ENCODE peak calls at places on chromosomes 5 and 9, in seven cellular contexts. F, E, A, H, O, C and N are unnamed samples.
A peak's percentile ranks its signal among the peaks of the same experiment; 100 is the strongest.

GRCh38 chr9:81417299-81417675 is 272.1 kb downstream of the TLE1 start:
- DNase-seq in F (no peak), E (no peak), A (no peak), H (no peak), O (no peak), C (no peak), N (no peak)

GRCh38 chr9:38621434-38622082 is 1.2 kb upstream of the ANKRD18A start:
- DNase-seq in F (no peak), E (no peak), A (no peak), H (no peak), O (peak; percentile 19), C (peak; percentile 46), N (peak; percentile 67)

GRCh38 chr5:58904737-58905136 is 321.9 kb downstream of the RAB3C start:
- DNase-seq in F (no peak), E (no peak), A (no peak), H (no peak), O (no peak), C (no peak), N (no peak)

GRCh38 chr9:32955655-32956478 is 45.6 kb downstream of the APTX start:
- DNase-seq in F (no peak), E (no peak), A (no peak), H (no peak), O (no peak), C (peak; percentile 29), N (no peak)

GRCh38 chr5:10552183-10553143 is 11.4 kb upstream of the ANKRD33B start:
- DNase-seq in F (no peak), E (no peak), A (no peak), H (no peak), O (no peak), C (no peak), N (no peak)

GRCh38 chr5:140632366-140633080 is 452 bp downstream of the CD14 start:
- DNase-seq in F (no peak), E (no peak), A (peak; percentile 56), H (peak; percentile 17), O (peak; percentile 20), C (peak; percentile 74), N (peak; percentile 71)

GRCh38 chr5:147481857-147482256 is 28.0 kb downstream of the DPYSL3 start:
- DNase-seq in F (no peak), E (no peak), A (no peak), H (no peak), O (no peak), C (no peak), N (no peak)

GRCh38 chr5:52947208-52947607 is 41.9 kb upstream of the ITGA2 start:
- DNase-seq in F (no peak), E (no peak), A (no peak), H (no peak), O (no peak), C (no peak), N (no peak)

GRCh38 chr9:34995288-34996060 is 5.9 kb downstream of the DNAJB5 start:
- DNase-seq in F (no peak), E (peak; percentile 54), A (no peak), H (no peak), O (no peak), C (no peak), N (peak; percentile 45)

GRCh38 chr9:109232449-109232848 is 65.4 kb upstream of the FRRS1L start:
- DNase-seq in F (peak; percentile 79), E (no peak), A (no peak), H (no peak), O (no peak), C (no peak), N (no peak)

GRCh38 chr5:73901455-73901854 is 275.5 kb downstream of the ARHGEF28 start:
- DNase-seq in F (no peak), E (no peak), A (no peak), H (no peak), O (no peak), C (no peak), N (no peak)

GRCh38 chr9:96020822-96021615 is 145.5 kb downstream of the ERCC6L2 start:
- DNase-seq in F (no peak), E (no peak), A (peak; percentile 39), H (no peak), O (no peak), C (peak; percentile 54), N (peak; percentile 34)

GRCh38 chr9:136754059-136754572 is 3.9 kb downstream of the LCN8 start:
- DNase-seq in F (no peak), E (no peak), A (no peak), H (no peak), O (no peak), C (no peak), N (peak; percentile 18)

GRCh38 chr5:146388418-146388817 is 49.8 kb downstream of the POU4F3 start:
- DNase-seq in F (peak; percentile 64), E (no peak), A (no peak), H (no peak), O (no peak), C (no peak), N (no peak)

GRCh38 chr9:10026585-10026984 is 586.2 kb downstream of the PTPRD start:
- DNase-seq in F (no peak), E (peak; percentile 100), A (no peak), H (no peak), O (no peak), C (no peak), N (no peak)

GRCh38 chr9:385818-386398 is 171.2 kb downstream of the DOCK8 start:
- DNase-seq in F (peak; percentile 25), E (peak; percentile 10), A (peak; percentile 45), H (no peak), O (peak; percentile 40), C (no peak), N (no peak)

GRCh38 chr5:142697356-142697807 is 11.5 kb upstream of the FGF1 start:
- DNase-seq in F (no peak), E (no peak), A (peak; percentile 67), H (no peak), O (no peak), C (peak; percentile 73), N (peak; percentile 59)

GRCh38 chr5:109406719-109407118 is 3.1 kb downstream of the PJA2 start:
- DNase-seq in F (no peak), E (no peak), A (no peak), H (no peak), O (no peak), C (no peak), N (no peak)

GRCh38 chr9:133534346-133535284 is at the start of gene ADAMTSL2:
- DNase-seq in F (no peak), E (no peak), A (peak; percentile 77), H (no peak), O (peak; percentile 61), C (peak; percentile 91), N (peak; percentile 90)